ENCODE peak calls at places on chromosomes 13 and 19, in seven cellular contexts. I is CD8-positive, alpha-beta memory T cell; M is heart left ventricle; Z is dorsolateral prefrontal cortex; G is PC-3; L is endodermal cell; Y is aorta. O is an unnamed sample.

GRCh38 chr19:10718205-10719196 is 622 bp downstream of the DNM2 start:
- DNase-seq in I (peak; percentile 45), M (peak; percentile 57), Z (peak; percentile 75), G (peak; percentile 52), L (peak; percentile 77), Y (peak; percentile 83), O (peak; percentile 58)

GRCh38 chr19:48501446-48501960 is 10.1 kb downstream of the LMTK3 start:
- DNase-seq in I (peak; percentile 43), M (no peak), Z (no peak), G (peak; percentile 88), L (no peak), Y (no peak), O (no peak)

GRCh38 chr19:43957891-43958290 is 6.9 kb downstream of the ZNF221 start:
- DNase-seq in I (no peak), M (no peak), Z (no peak), G (no peak), L (no peak), Y (no peak), O (no peak)

GRCh38 chr19:10114651-10115391 is 3.3 kb downstream of the P2RY11 start:
- DNase-seq in I (no peak), M (no peak), Z (no peak), G (peak; percentile 39), L (peak; percentile 70), Y (no peak), O (no peak)

GRCh38 chr13:78238911-78239310 is 320.3 kb upstream of the EDNRB start:
- DNase-seq in I (no peak), M (no peak), Z (no peak), G (peak; percentile 4), L (no peak), Y (no peak), O (no peak)

GRCh38 chr19:33927789-33928457 is 131.3 kb downstream of the KCTD15 start:
- DNase-seq in I (no peak), M (no peak), Z (no peak), G (no peak), L (no peak), Y (no peak), O (no peak)

GRCh38 chr13:27404680-27405079 is 19.7 kb upstream of the GTF3A start:
- DNase-seq in I (no peak), M (no peak), Z (no peak), G (no peak), L (no peak), Y (no peak), O (no peak)

GRCh38 chr13:24038846-24039330 is 121.6 kb upstream of the SPATA13 start:
- DNase-seq in I (no peak), M (no peak), Z (no peak), G (peak; percentile 73), L (no peak), Y (no peak), O (peak; percentile 57)

DNA sequence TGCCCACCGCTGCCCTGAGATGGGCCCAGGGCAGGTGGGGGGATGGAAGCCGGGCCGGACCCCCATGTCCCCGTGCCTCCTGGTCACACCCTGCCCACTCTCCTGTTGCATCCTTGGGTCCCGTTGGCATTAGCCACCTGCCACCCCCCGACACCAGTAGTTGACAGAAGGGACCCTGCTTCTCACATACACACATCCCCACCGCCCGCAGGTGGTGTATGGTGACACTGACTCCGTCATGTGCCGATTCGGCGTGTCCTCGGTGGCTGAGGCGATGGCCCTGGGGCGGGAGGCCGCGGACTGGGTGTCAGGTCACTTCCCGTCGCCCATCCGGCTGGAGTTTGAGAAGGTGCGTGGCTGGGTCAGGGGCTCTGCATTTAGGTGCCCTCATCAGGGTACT is 5.2 kb upstream of the SPIB start:
- DNase-seq in I (no peak), M (no peak), Z (no peak), G (no peak), L (no peak), Y (no peak), O (no peak)
- H3K27ac ChIP-seq in I (no peak overlapping the region), M (no peak overlapping the region), Z (no peak overlapping the region), G (no peak overlapping the region), L (no peak overlapping the region), Y (no peak overlapping the region), O (no peak overlapping the region)

GRCh38 chr19:3712663-3713531 is 4.7 kb downstream of the TJP3 start:
- DNase-seq in I (no peak), M (no peak), Z (no peak), G (peak; percentile 21), L (no peak), Y (no peak), O (no peak)
- H3K27ac ChIP-seq in I (no peak overlapping the region), M (no peak overlapping the region), Z (no peak overlapping the region), G (no peak overlapping the region), L (no peak overlapping the region), Y (no peak overlapping the region), O (no peak overlapping the region)

GRCh38 chr19:49588370-49589122 is 2.4 kb upstream of the PRR12 start:
- DNase-seq in I (no peak), M (no peak), Z (no peak), G (no peak), L (no peak), Y (no peak), O (no peak)
- H3K27ac ChIP-seq in I (no peak overlapping the region), M (no peak overlapping the region), Z (no peak overlapping the region), G (no peak overlapping the region), L (no peak overlapping the region), Y (no peak overlapping the region), O (no peak overlapping the region)

GRCh38 chr19:18648971-18649310 is 12.1 kb downstream of the KLHL26 start:
- DNase-seq in I (no peak), M (no peak), Z (no peak), G (no peak), L (peak; percentile 49), Y (no peak), O (no peak)
- H3K27ac ChIP-seq in I (no peak overlapping the region), M (peak overlapping the region; percentile 78), Z (peak overlapping the region; percentile 69), G (no peak overlapping the region), L (no peak overlapping the region), Y (peak overlapping the region; percentile 85), O (no peak overlapping the region)

GRCh38 chr13:48431987-48432615 is 19.2 kb upstream of the LPAR6 start:
- DNase-seq in I (no peak), M (no peak), Z (no peak), G (no peak), L (no peak), Y (no peak), O (no peak)
- H3K27ac ChIP-seq in I (no peak overlapping the region), M (peak overlapping the region; percentile 18), Z (peak overlapping the region; percentile 22), G (no peak overlapping the region), L (no peak overlapping the region), Y (no peak overlapping the region), O (no peak overlapping the region)

DNA sequence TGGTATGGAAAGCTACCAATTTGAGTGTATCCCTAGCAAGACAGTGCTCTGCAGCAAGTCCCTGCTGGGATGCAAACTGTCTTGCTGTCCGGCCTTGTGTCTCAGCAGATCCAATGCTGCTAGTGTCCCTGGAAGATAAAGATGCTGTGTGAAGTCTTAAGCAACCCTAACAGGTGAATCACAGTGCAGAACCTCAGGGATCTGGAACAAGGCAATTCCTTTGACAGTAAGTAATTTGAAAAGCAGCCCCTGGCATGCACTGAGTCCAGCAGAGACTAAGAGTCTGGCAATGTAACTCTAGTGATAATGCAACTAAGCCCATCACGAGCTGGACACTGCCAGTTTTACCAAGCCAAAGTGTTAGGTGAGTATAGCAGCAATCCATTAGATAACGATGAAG is 1.7 kb upstream of the UCHL3 start:
- DNase-seq in I (no peak), M (no peak), Z (no peak), G (no peak), L (no peak), Y (no peak), O (no peak)
- H3K27ac ChIP-seq in I (no peak overlapping the region), M (no peak overlapping the region), Z (no peak overlapping the region), G (no peak overlapping the region), L (no peak overlapping the region), Y (no peak overlapping the region), O (no peak overlapping the region)

DNA sequence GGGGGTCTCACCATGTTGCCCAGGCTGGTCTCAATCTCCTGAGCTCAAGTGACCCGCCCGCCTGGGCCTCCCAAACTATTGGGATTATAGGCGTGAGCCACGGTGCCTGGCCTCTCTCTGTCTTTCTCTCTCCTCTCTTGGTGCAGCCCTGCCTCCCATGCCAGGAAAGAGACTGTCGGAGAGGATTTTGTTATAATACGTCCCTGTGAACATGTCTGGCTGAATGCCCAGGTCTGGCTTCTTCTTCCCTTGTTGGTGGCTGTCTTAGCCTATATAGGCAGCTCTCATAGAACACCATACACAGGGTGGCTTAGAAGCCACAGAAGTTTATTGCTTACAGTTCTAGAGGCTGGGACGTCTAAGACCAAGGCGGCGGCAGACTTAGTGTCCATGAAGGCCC is 46.4 kb downstream of the PEX11G start:
- DNase-seq in I (no peak), M (no peak), Z (peak; percentile 9), G (no peak), L (no peak), Y (no peak), O (no peak)
- H3K27ac ChIP-seq in I (no peak overlapping the region), M (no peak overlapping the region), Z (peak overlapping the region; percentile 17), G (no peak overlapping the region), L (no peak overlapping the region), Y (no peak overlapping the region), O (peak overlapping the region; percentile 58)